ENCODE peak calls at places on chromosomes 6 and 20, in ten cellular contexts. L is pancreas; N is right atrium auricular region; S is CD8-positive, alpha-beta memory T cell; G is ascending aorta; U is dorsolateral prefrontal cortex; D is RWPE1; I is neuronal stem cell; R is neural progenitor cell; C is OCI-LY7. T is an unnamed sample.
A peak's percentile ranks its signal among the peaks of the same experiment; 100 is the strongest.

GRCh38 chr6:81696505-81696904 is 56.0 kb downstream of the TENT5A start:
- DNase-seq in I (no peak), G (no peak), N (no peak), S (no peak), R (no peak), C (no peak), D (no peak), L (no peak), U (no peak), T (no peak)

GRCh38 chr6:157452096-157452495 is 71.1 kb downstream of the ZDHHC14 start:
- DNase-seq in I (no peak), G (no peak), D (no peak), N (no peak), U (no peak), S (no peak), R (no peak), C (no peak), L (no peak), T (no peak)

GRCh38 chr6:43759157-43759925 is 10.7 kb upstream of the VEGFA start:
- DNase-seq in L (peak; percentile 8), N (no peak), R (no peak), D (peak; percentile 46), S (no peak), C (no peak), G (no peak), I (no peak), U (no peak), T (no peak)

GRCh38 chr6:128337619-128338018 is 182.8 kb downstream of the PTPRK start:
- DNase-seq in G (no peak), D (no peak), S (no peak), R (no peak), N (no peak), U (no peak), I (no peak), L (no peak), C (no peak), T (no peak)

GRCh38 chr6:134863763-134864510 is 86.0 kb downstream of the ALDH8A1 start:
- DNase-seq in U (no peak), R (no peak), L (no peak), N (no peak), S (no peak), G (no peak), I (no peak), D (no peak), C (no peak), T (no peak)

GRCh38 chr20:23009636-23010035 is 25.5 kb upstream of the SSTR4 start:
- DNase-seq in R (no peak), G (no peak), C (no peak), N (peak; percentile 43), L (no peak), U (no peak), S (no peak), D (no peak), I (no peak), T (no peak)

GRCh38 chr6:132130530-132131298 is 179.5 kb upstream of the CCN2 start:
- DNase-seq in I (no peak), D (no peak), U (peak; percentile 9), L (no peak), S (no peak), R (no peak), G (peak; percentile 33), C (no peak), N (peak; percentile 73), T (no peak)

GRCh38 chr6:169024047-169024660 is 229.5 kb downstream of the THBS2 start:
- DNase-seq in N (no peak), G (no peak), U (no peak), R (no peak), D (no peak), C (no peak), L (no peak), I (no peak), S (no peak), T (peak; percentile 74)

GRCh38 chr6:14758421-14759043 is 487.3 kb upstream of the JARID2 start:
- DNase-seq in L (no peak), C (no peak), R (no peak), I (no peak), D (peak; percentile 62), G (no peak), S (no peak), U (no peak), N (no peak), T (no peak)

GRCh38 chr6:33425668-33426577 is 6.1 kb downstream of the SYNGAP1 start:
- DNase-seq in L (peak; percentile 87), D (peak; percentile 95), I (peak; percentile 74), U (peak; percentile 87), C (peak; percentile 78), G (peak; percentile 56), N (peak; percentile 88), S (peak; percentile 81), R (peak; percentile 92), T (peak; percentile 96)

GRCh38 chr6:33428219-33428890 is 8.5 kb downstream of the SYNGAP1 start:
- DNase-seq in L (no peak), S (peak; percentile 61), C (peak; percentile 70), N (no peak), G (no peak), D (peak; percentile 79), I (no peak), R (peak; percentile 50), U (no peak), T (no peak)

GRCh38 chr6:33427585-33428218 is 7.8 kb downstream of the SYNGAP1 start:
- DNase-seq in G (no peak), S (peak; percentile 71), L (peak; percentile 79), C (peak; percentile 31), R (peak; percentile 79), I (no peak), D (peak; percentile 38), U (peak; percentile 73), N (no peak), T (no peak)

GRCh38 chr6:33424855-33425667 is 5.2 kb downstream of the SYNGAP1 start:
- DNase-seq in S (no peak), U (no peak), C (no peak), L (no peak), N (no peak), G (no peak), D (no peak), R (peak; percentile 24), I (no peak), T (no peak)

GRCh38 chr6:33426590-33427563 is 7.0 kb downstream of the SYNGAP1 start:
- DNase-seq in S (peak; percentile 69), L (no peak), G (no peak), I (no peak), C (peak; percentile 24), D (no peak), U (no peak), R (peak; percentile 34), N (no peak), T (no peak)
- H3K27ac ChIP-seq in S (peak overlapping the region; percentile 88), L (peak overlapping the region; percentile 88), G (peak overlapping the region; percentile 95), I (peak overlapping the region; percentile 25), C (peak overlapping the region; percentile 58), D (peak overlapping the region; percentile 99), U (peak overlapping the region; percentile 91), R (no peak overlapping the region), N (peak overlapping the region; percentile 91), T (peak overlapping the region; percentile 95)

GRCh38 chr20:59273699-59274380 is 26.6 kb upstream of the EDN3 start:
- DNase-seq in S (no peak), G (no peak), N (no peak), R (no peak), U (no peak), D (no peak), C (no peak), I (no peak), L (no peak), T (no peak)
- H3K27ac ChIP-seq in S (no peak overlapping the region), G (no peak overlapping the region), N (no peak overlapping the region), R (no peak overlapping the region), U (no peak overlapping the region), D (no peak overlapping the region), C (no peak overlapping the region), I (no peak overlapping the region), L (no peak overlapping the region), T (no peak overlapping the region)

GRCh38 chr6:27250955-27251671 is 3.6 kb downstream of the PRSS16 start:
- DNase-seq in D (peak; percentile 92), L (peak; percentile 98), C (peak; percentile 85), R (peak; percentile 97), G (no peak), S (peak; percentile 39), I (peak; percentile 84), N (no peak), U (peak; percentile 62), T (no peak)

GRCh38 chr6:27248783-27249182 is 1.3 kb downstream of the PRSS16 start:
- DNase-seq in G (no peak), C (no peak), I (no peak), N (no peak), D (no peak), R (no peak), U (no peak), S (no peak), L (no peak), T (no peak)

GRCh38 chr6:27247133-27247836 is at the start of gene PRSS16:
- DNase-seq in D (no peak), L (no peak), G (no peak), U (no peak), I (no peak), C (no peak), S (no peak), R (no peak), N (no peak), T (no peak)

GRCh38 chr6:27251672-27252251 is 4.3 kb downstream of the PRSS16 start:
- DNase-seq in S (peak; percentile 60), L (peak; percentile 94), C (peak; percentile 91), D (peak; percentile 91), U (peak; percentile 47), R (peak; percentile 97), I (peak; percentile 87), G (no peak), N (no peak), T (no peak)

GRCh38 chr6:27250277-27250954 is 2.9 kb downstream of the PRSS16 start:
- DNase-seq in G (no peak), N (no peak), R (no peak), C (peak; percentile 3), L (peak; percentile 49), U (no peak), S (no peak), I (no peak), D (no peak), T (no peak)
- H3K27ac ChIP-seq in G (no peak overlapping the region), N (no peak overlapping the region), R (no peak overlapping the region), C (no peak overlapping the region), L (peak overlapping the region; percentile 95), U (no peak overlapping the region), S (peak overlapping the region; percentile 59), I (no peak overlapping the region), D (no peak overlapping the region), T (no peak overlapping the region)

GRCh38 chr6:167933847-167934246 is 63.6 kb upstream of the KIF25 start:
- DNase-seq in I (no peak), S (no peak), C (no peak), D (no peak), N (no peak), R (peak; percentile 4), G (no peak), L (peak; percentile 26), U (no peak), T (no peak)

GRCh38 chr6:167937301-167937700 is 60.2 kb upstream of the KIF25 start:
- DNase-seq in G (no peak), N (no peak), I (no peak), U (no peak), L (no peak), S (no peak), R (no peak), C (no peak), D (no peak), T (peak; percentile 64)

GRCh38 chr6:167933290-167933689 is 64.2 kb upstream of the KIF25 start:
- DNase-seq in N (no peak), L (no peak), D (no peak), C (no peak), U (no peak), I (no peak), G (no peak), S (no peak), R (no peak), T (no peak)

GRCh38 chr6:167932468-167933276 is 64.8 kb upstream of the KIF25 start:
- DNase-seq in N (no peak), R (no peak), I (no peak), S (no peak), G (no peak), D (peak; percentile 36), C (no peak), U (no peak), L (no peak), T (peak; percentile 47)

GRCh38 chr6:167934426-167934864 is 63.0 kb upstream of the KIF25 start:
- DNase-seq in G (no peak), D (no peak), S (no peak), U (no peak), L (no peak), I (no peak), R (no peak), C (no peak), N (no peak), T (peak; percentile 79)
- H3K27ac ChIP-seq in G (no peak overlapping the region), D (no peak overlapping the region), S (no peak overlapping the region), U (no peak overlapping the region), L (no peak overlapping the region), I (peak overlapping the region; percentile 43), R (peak overlapping the region; percentile 55), C (no peak overlapping the region), N (peak overlapping the region; percentile 65), T (no peak overlapping the region)

T was measured in esophagus muscularis mucosa.